ENCODE peak calls at places on chromosomes 5 and 9, in eight cellular contexts. H, J, R, M, P, T, X and V are unnamed samples.

GRCh38 chr9:2132484-2133082 is 117.4 kb downstream of the SMARCA2 start:
- DNase-seq in T (no peak), R (no peak), J (no peak), H (peak), P (no peak), M (no peak), X (no peak), V (no peak)

GRCh38 chr9:4260661-4261060 is 39.2 kb downstream of the GLIS3 start:
- DNase-seq in R (no peak), M (no peak), P (no peak), J (no peak), H (no peak), X (no peak), T (no peak), V (no peak)

GRCh38 chr5:69295088-69295754 is 37.4 kb downstream of the CCDC125 start:
- DNase-seq in X (no peak), P (no peak), H (no peak), J (no peak), M (no peak), R (no peak), T (no peak), V (peak)

GRCh38 chr5:13218518-13218917 is 726.0 kb downstream of the DNAH5 start:
- DNase-seq in M (no peak), J (peak), R (no peak), H (no peak), X (no peak), P (no peak), T (no peak), V (peak)

GRCh38 chr9:98720402-98720801 is 11.7 kb upstream of the GABBR2 start:
- DNase-seq in T (no peak), M (no peak), R (no peak), J (no peak), H (no peak), X (no peak), P (no peak), V (no peak)

GRCh38 chr9:80679920-80680319 is 1009.4 kb downstream of the TLE1 start:
- DNase-seq in J (no peak), P (no peak), X (no peak), H (no peak), T (no peak), M (no peak), R (no peak), V (no peak)

GRCh38 chr5:127846884-127847283 is 143.7 kb downstream of the CCDC192 start:
- DNase-seq in M (no peak), P (no peak), X (no peak), J (no peak), T (no peak), R (no peak), H (no peak), V (no peak)

GRCh38 chr9:130938652-130939404 is at the start of gene FIBCD1:
- DNase-seq in R (no peak), J (no peak), X (no peak), P (no peak), M (no peak), T (no peak), H (peak), V (peak)

GRCh38 chr9:93813687-93814560 is 141.2 kb downstream of the BARX1 start:
- DNase-seq in J (no peak), P (peak), M (no peak), T (no peak), R (no peak), H (no peak), X (no peak), V (peak)

GRCh38 chr5:157172408-157172807 is 6.3 kb upstream of the GARIN3 start:
- DNase-seq in J (no peak), T (no peak), H (no peak), X (no peak), R (no peak), P (peak), M (no peak), V (no peak)

GRCh38 chr5:139768802-139769465 is 26.7 kb upstream of the PSD2 start:
- DNase-seq in R (no peak), M (no peak), J (no peak), T (no peak), P (no peak), H (no peak), X (no peak), V (no peak)

GRCh38 chr5:134175874-134176522 is 752 bp downstream of the SKP1 start:
- DNase-seq in R (no peak), M (no peak), T (no peak), H (no peak), P (no peak), J (no peak), X (no peak), V (no peak)

GRCh38 chr9:134630393-134630790 is 11.2 kb upstream of the COL5A1 start:
- DNase-seq in J (no peak), X (no peak), M (no peak), R (no peak), H (no peak), T (peak), P (peak), V (no peak)

GRCh38 chr5:14414615-14415515 is 166.7 kb upstream of the OTULINL start:
- DNase-seq in P (no peak), H (no peak), M (no peak), R (no peak), T (no peak), X (no peak), J (no peak), V (no peak)

GRCh38 chr5:68565427-68565826 is 349.9 kb downstream of the PIK3R1 start:
- DNase-seq in X (no peak), T (no peak), H (no peak), J (no peak), P (no peak), R (no peak), M (no peak), V (no peak)

GRCh38 chr5:167769846-167770420 is 521.5 kb upstream of the WWC1 start:
- DNase-seq in P (no peak), X (no peak), T (no peak), J (no peak), R (no peak), H (no peak), M (no peak), V (no peak)

GRCh38 chr5:3595102-3595961 is at the start of gene IRX1:
- DNase-seq in T (no peak), J (no peak), H (no peak), R (no peak), P (no peak), X (no peak), M (no peak), V (peak)

GRCh38 chr9:37715991-37716505 is 37.6 kb upstream of the TRMT10B start:
- DNase-seq in H (no peak), X (no peak), J (no peak), T (no peak), R (no peak), P (no peak), M (no peak), V (no peak)

GRCh38 chr9:74920944-74921626 is 31.6 kb downstream of the C9orf40 start:
- DNase-seq in R (no peak), J (no peak), H (no peak), P (no peak), M (no peak), X (no peak), T (no peak), V (no peak)

GRCh38 chr9:133935328-133936040 is 56.6 kb downstream of the VAV2 start:
- DNase-seq in R (no peak), M (no peak), J (no peak), P (no peak), X (peak), H (no peak), T (peak), V (no peak)

GRCh38 chr5:141039061-141039460 is 12.1 kb upstream of the PCDHB1 start:
- DNase-seq in H (no peak), P (no peak), T (no peak), R (no peak), X (no peak), M (no peak), J (no peak), V (no peak)

GRCh38 chr9:135038331-135038730 is 49.1 kb upstream of the OLFM1 start:
- DNase-seq in J (no peak), X (no peak), M (no peak), H (no peak), R (no peak), P (peak), T (no peak), V (no peak)

GRCh38 chr5:53537711-53538110 is 22.7 kb upstream of the NDUFS4 start:
- DNase-seq in R (no peak), X (no peak), M (no peak), T (no peak), P (no peak), J (no peak), H (no peak), V (no peak)

GRCh38 chr9:135887585-135888050 is 19.7 kb downstream of the CAMSAP1 start:
- DNase-seq in H (no peak), P (peak), X (peak), R (no peak), M (no peak), T (no peak), J (no peak), V (no peak)

GRCh38 chr9:114059047-114059803 is 18.9 kb downstream of the AMBP start:
- DNase-seq in H (no peak), J (no peak), X (peak), R (peak), M (no peak), P (peak), T (no peak), V (no peak)

GRCh38 chr9:110303136-110303535 is 34.5 kb downstream of the TXNDC8 start:
- DNase-seq in P (no peak), M (no peak), T (no peak), J (no peak), H (no peak), R (no peak), X (no peak), V (no peak)

GRCh38 chr5:107129051-107129450 is 541.7 kb downstream of the EFNA5 start:
- DNase-seq in T (no peak), H (no peak), M (no peak), J (no peak), P (no peak), X (no peak), R (no peak), V (no peak)

GRCh38 chr9:92850898-92851297 is 26.9 kb downstream of the ZNF484 start:
- DNase-seq in J (no peak), P (no peak), X (no peak), M (no peak), H (no peak), T (no peak), R (no peak), V (no peak)

GRCh38 chr5:54013556-54014157 is 296.7 kb downstream of the ARL15 start:
- DNase-seq in M (peak), J (no peak), H (peak), R (no peak), P (no peak), T (no peak), X (no peak), V (peak)

GRCh38 chr5:146076028-146076427 is 29.3 kb downstream of the PLAC8L1 start:
- DNase-seq in X (no peak), T (no peak), R (no peak), P (no peak), H (no peak), J (peak), M (no peak), V (no peak)

GRCh38 chr9:114493521-114494184 is 11.6 kb downstream of the WHRN start:
- DNase-seq in P (no peak), R (no peak), M (no peak), X (no peak), J (no peak), T (no peak), H (no peak), V (no peak)

GRCh38 chr9:4195285-4195684 is 104.6 kb downstream of the GLIS3 start:
- DNase-seq in M (no peak), J (no peak), T (no peak), H (no peak), P (no peak), X (no peak), R (no peak), V (no peak)

GRCh38 chr9:114911167-114911821 is 19.1 kb downstream of the TNFSF8 start:
- DNase-seq in X (no peak), T (no peak), P (no peak), M (no peak), R (peak), J (no peak), H (no peak), V (peak)

GRCh38 chr9:123073991-123074422 is 40.5 kb downstream of the GPR21 start:
- DNase-seq in J (no peak), T (no peak), X (no peak), M (no peak), H (no peak), P (no peak), R (no peak), V (no peak)

DNA sequence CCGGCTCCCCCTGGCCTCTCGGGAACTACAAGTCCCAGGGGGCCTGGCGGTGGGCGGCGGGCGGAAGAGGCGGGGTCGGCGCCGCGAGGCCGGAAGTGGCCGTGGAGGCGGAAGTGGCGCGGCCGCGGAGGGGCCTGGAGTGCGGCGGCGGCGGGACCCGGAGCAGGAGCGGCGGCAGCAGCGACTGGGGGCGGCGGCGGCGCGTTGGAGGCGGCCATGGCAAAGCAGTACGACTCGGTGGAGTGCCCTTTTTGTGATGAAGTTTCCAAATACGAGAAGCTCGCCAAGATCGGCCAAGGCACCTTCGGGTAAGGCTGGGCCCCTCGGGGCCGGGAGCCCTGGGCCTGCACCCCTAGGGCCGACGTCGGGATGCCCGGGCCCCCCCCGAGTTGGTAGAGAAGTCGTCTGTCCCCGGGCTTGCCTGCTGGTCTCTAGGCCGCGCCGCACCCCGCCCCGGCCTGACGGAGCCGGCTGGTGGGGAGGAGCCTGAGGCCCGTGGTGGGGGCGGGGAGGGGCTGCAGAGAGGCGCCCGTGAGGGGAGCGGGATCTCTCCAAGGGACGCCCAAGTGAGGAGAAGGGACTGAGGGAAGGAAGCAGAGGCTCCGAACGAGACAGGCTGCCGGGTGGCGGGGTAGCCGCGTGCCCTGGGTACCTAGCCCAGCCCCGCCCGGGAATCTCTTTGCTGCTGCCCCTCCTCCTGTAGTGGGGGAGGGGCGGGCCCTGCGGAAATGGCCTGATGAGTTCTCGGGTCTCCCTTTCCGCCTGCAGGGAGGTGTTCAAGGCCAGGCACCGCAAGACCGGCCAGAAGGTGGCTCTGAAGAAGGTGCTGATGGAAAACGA is at the start of gene CDK9:
- DNase-seq in M (peak), J (no peak), P (peak), X (peak), H (peak), T (peak), R (peak), V (peak)
- TF ChIP-seq POLR2A in M (no peak), J (no peak), P (no peak), X (no peak), H (no peak), T (peak), R (no peak), V (peak)

DNA sequence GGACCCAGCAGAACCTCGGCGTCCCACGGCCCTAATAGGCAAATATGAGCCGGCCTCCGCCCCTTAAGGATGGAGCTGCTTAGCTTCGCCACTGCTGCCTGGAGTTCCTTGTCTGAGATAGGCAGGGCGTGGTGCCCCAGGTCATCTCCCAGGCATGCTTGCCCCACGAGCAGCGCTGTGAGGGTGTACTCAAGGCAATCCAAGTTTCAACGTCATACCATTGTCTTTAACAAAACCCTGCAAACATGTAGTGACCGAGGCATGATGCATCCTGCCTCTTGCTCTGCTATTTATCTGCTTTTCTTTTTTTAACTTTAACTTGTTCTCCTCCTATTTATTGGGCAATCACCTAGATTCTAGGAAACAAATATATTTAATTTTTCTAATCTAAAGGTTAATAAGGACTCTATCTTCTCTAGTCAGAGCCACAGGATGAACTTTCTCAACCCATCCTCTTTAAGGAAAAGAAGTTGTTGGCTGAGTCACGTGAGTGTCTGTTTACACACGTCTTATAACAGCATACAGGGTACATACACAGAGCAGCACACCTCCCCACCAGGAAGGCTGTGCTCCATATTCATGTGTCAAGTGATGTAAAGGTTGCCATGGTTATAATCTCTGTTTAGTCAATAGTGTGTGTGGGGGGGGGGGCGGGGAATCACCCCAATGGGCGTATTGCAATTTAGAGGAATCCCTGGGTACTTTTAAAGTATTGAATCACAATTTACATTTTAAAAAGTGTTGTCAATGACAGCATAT is 27.3 kb upstream of the ZSWIM6 start:
- DNase-seq in M (no peak), J (no peak), P (no peak), R (peak), H (peak), X (no peak), T (no peak), V (no peak)
- TF ChIP-seq POLR2A in M (no peak), J (no peak), P (no peak), R (no peak), H (no peak), X (no peak), T (no peak), V (no peak)

GRCh38 chr5:180792287-180792964 is 10.2 kb downstream of the MGAT1 start:
- DNase-seq in X (no peak), T (no peak), R (no peak), J (no peak), P (peak), H (no peak), M (no peak), V (no peak)

GRCh38 chr5:180790524-180790923 is 12.1 kb downstream of the MGAT1 start:
- DNase-seq in J (no peak), H (no peak), P (peak), T (no peak), M (no peak), R (no peak), X (no peak), V (no peak)

GRCh38 chr5:180790020-180790419 is 12.6 kb downstream of the MGAT1 start:
- DNase-seq in X (no peak), R (peak), T (no peak), M (no peak), P (peak), J (no peak), H (no peak), V (no peak)

GRCh38 chr5:180792965-180793287 is 9.7 kb downstream of the MGAT1 start:
- DNase-seq in M (no peak), R (no peak), J (no peak), X (no peak), H (no peak), T (no peak), P (peak), V (no peak)

GRCh38 chr5:180791611-180792213 is 10.9 kb downstream of the MGAT1 start:
- DNase-seq in X (no peak), J (no peak), T (no peak), R (no peak), P (peak), H (no peak), M (no peak), V (no peak)
- TF ChIP-seq POLR2A in X (no peak), J (no peak), T (no peak), R (no peak), P (no peak), H (no peak), M (no peak), V (no peak)

DNA sequence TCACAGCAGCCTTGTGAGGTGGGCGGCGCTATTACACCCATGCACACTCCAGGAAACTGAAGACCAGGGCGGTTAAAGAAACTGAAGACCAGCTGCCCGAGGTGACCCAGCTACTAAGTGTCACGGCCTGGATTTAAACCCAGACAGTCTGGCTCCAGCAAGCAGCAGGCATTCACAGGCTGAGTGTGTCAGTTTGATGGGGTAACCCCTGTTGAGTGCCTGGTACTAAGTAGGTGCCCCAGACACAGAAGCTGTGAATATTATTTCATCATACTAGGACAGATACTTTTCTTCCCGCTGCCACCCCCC is 7.3 kb downstream of the ENG start:
- DNase-seq in R (no peak), X (no peak), M (no peak), H (no peak), P (no peak), T (no peak), J (no peak), V (peak)
- TF ChIP-seq POLR2A in R (no peak), X (no peak), M (no peak), H (no peak), P (no peak), T (no peak), J (no peak), V (no peak)

GRCh38 chr9:34647651-34648050 is 1.2 kb downstream of the GALT start:
- DNase-seq in R (no peak), T (no peak), H (no peak), M (no peak), J (no peak), P (no peak), X (no peak), V (no peak)

GRCh38 chr9:34647084-34647403 is 569 bp downstream of the GALT start:
- DNase-seq in M (no peak), P (no peak), H (no peak), R (no peak), J (no peak), T (no peak), X (no peak), V (no peak)

GRCh38 chr9:34648673-34649072 is 2.2 kb downstream of the GALT start:
- DNase-seq in R (no peak), J (no peak), H (no peak), M (no peak), X (no peak), T (no peak), P (no peak), V (no peak)

GRCh38 chr9:34644766-34645314 is 1.6 kb upstream of the GALT start:
- DNase-seq in J (no peak), M (no peak), T (no peak), H (no peak), R (peak), X (no peak), P (no peak), V (no peak)

GRCh38 chr9:34646211-34647083 is at the start of gene GALT:
- DNase-seq in M (peak), T (peak), P (peak), R (peak), X (peak), J (no peak), H (peak), V (peak)
- TF ChIP-seq POLR2A in M (no peak), T (peak), P (no peak), R (peak), X (no peak), J (no peak), H (peak), V (peak)